ENCODE peak calls at places on chromosomes 16 and 17, in nine cellular contexts. B is amygdala; F is activated CD8-positive, alpha-beta memory T cell treated with anti-CD3 and anti-CD28 coated beads for 4 hours; L is B cell; X is stimulated activated CD4-positive, alpha-beta T cell treated with anti-CD3 and anti-CD28 coated beads, Interleukin-12 subunit alpha, Interleukin-12 subunit beta, amount 100 ng/mL, for 4 hours; Y is NCI-H1048; U is IMR-90; Q is fibroblast of the conjunctiva; J is NCI-H187. T is an unnamed sample.

GRCh38 chr17:81116704-81117103 is 48.6 kb upstream of the PVALEF start:
- DNase-seq in B (no peak), F (no peak), L (no peak), X (no peak), Y (no peak), U (no peak), Q (no peak), J (no peak), T (no peak)

GRCh38 chr17:45101883-45102811 is 30.2 kb downstream of the PLCD3 start:
- DNase-seq in B (no peak), F (no peak), L (no peak), X (no peak), Y (no peak), U (no peak), Q (no peak), J (no peak), T (no peak)

GRCh38 chr16:66315210-66315825 is 51.2 kb upstream of the CDH5 start:
- DNase-seq in B (peak; percentile 47), F (peak; percentile 39), L (peak; percentile 62), X (peak; percentile 19), Y (no peak), U (peak; percentile 70), Q (peak; percentile 63), J (peak; percentile 64), T (peak; percentile 86)

GRCh38 chr17:74739227-74739831 is 2.3 kb downstream of the RAB37 start:
- DNase-seq in B (no peak), F (no peak), L (no peak), X (no peak), Y (no peak), U (no peak), Q (no peak), J (no peak), T (no peak)

GRCh38 chr17:7838291-7839075 is 4.5 kb downstream of the KDM6B start:
- DNase-seq in B (peak; percentile 71), F (no peak), L (peak; percentile 45), X (no peak), Y (no peak), U (peak; percentile 78), Q (peak; percentile 69), J (no peak), T (peak; percentile 44)

GRCh38 chr17:5179003-5179402 is 12.7 kb downstream of the ZNF594 start:
- DNase-seq in B (no peak), F (no peak), L (no peak), X (no peak), Y (no peak), U (no peak), Q (no peak), J (no peak), T (no peak)

GRCh38 chr17:7176870-7177209 is 2.3 kb downstream of the ASGR1 start:
- DNase-seq in B (no peak), F (no peak), L (peak; percentile 31), X (no peak), Y (no peak), U (no peak), Q (no peak), J (no peak), T (no peak)

GRCh38 chr17:65618516-65618915 is 57.1 kb upstream of the AXIN2 start:
- DNase-seq in B (no peak), F (no peak), L (no peak), X (no peak), Y (no peak), U (no peak), Q (no peak), J (no peak), T (no peak)

GRCh38 chr16:10121496-10121895 is 60.7 kb downstream of the GRIN2A start:
- DNase-seq in B (no peak), F (no peak), L (no peak), X (no peak), Y (no peak), U (peak; percentile 5), Q (no peak), J (no peak), T (no peak)

GRCh38 chr16:25051446-25052160 is 36.4 kb upstream of the ARHGAP17 start:
- DNase-seq in B (no peak), F (no peak), L (no peak), X (no peak), Y (no peak), U (peak; percentile 84), Q (no peak), J (no peak), T (no peak)

GRCh38 chr16:1972490-1972877 is 631 bp downstream of the TBL3 start:
- DNase-seq in B (no peak), F (no peak), L (no peak), X (no peak), Y (no peak), U (no peak), Q (no peak), J (no peak), T (no peak)

T was measured in Peyer's patch.